ENCODE peak calls at places on chromosomes 2 and 18, in nine cellular contexts. K is transverse colon, L is H1, W is body of pancreas, H is dorsolateral prefrontal cortex, X is A673, S is lower lobe of right lung, E is tibial nerve, G is Peyer's patch. A is an unnamed sample.

GRCh38 chr18:2316686-2317308 is 254.5 kb downstream of the METTL4 start:
- DNase-seq in L (no peak), H (no peak), G (no peak), E (no peak), W (peak), X (no peak), S (no peak), K (no peak), A (no peak)

GRCh38 chr18:40529478-40529877 is 1425.6 kb upstream of the PIK3C3 start:
- DNase-seq in H (no peak), X (peak), E (no peak), L (no peak), K (no peak), S (no peak), W (no peak), G (no peak), A (no peak)

GRCh38 chr2:98869272-98869641 is 66.8 kb downstream of the CRACDL start:
- DNase-seq in G (peak), E (no peak), H (no peak), X (no peak), S (peak), K (peak), W (peak), L (no peak), A (peak)

GRCh38 chr2:167579826-167580225 is 667.6 kb downstream of the STK39 start:
- DNase-seq in W (no peak), G (no peak), E (no peak), L (no peak), S (no peak), K (no peak), H (no peak), X (no peak), A (no peak)

GRCh38 chr2:105087273-105087672 is 49.4 kb downstream of the MRPS9 start:
- DNase-seq in K (no peak), S (no peak), E (no peak), H (no peak), G (no peak), X (peak), W (no peak), L (no peak), A (no peak)

GRCh38 chr2:129193961-129194360 is 785.5 kb upstream of the RAB6C start:
- DNase-seq in E (no peak), K (no peak), X (peak), H (no peak), G (no peak), W (no peak), L (no peak), S (no peak), A (no peak)

GRCh38 chr2:238238766-238239551 is 879 bp downstream of the HES6 start:
- DNase-seq in K (peak), S (peak), X (peak), E (no peak), L (no peak), W (peak), G (peak), H (peak), A (peak)

GRCh38 chr2:8059794-8060193 is 622.1 kb upstream of the ID2 start:
- DNase-seq in K (no peak), E (no peak), L (no peak), H (no peak), S (no peak), G (no peak), X (no peak), W (no peak), A (no peak)

GRCh38 chr2:51084750-51085149 is 52.8 kb upstream of the NRXN1 start:
- DNase-seq in S (no peak), K (no peak), X (no peak), H (no peak), G (no peak), L (peak), E (no peak), W (no peak), A (no peak)

GRCh38 chr2:237492137-237492890 is 5.3 kb downstream of the MLPH start:
- DNase-seq in S (no peak), X (no peak), E (no peak), W (no peak), H (no peak), G (no peak), L (no peak), K (no peak), A (no peak)

GRCh38 chr2:55153564-55154315 is 78.4 kb downstream of the CLHC1 start:
- DNase-seq in L (no peak), W (no peak), X (no peak), G (no peak), H (no peak), S (no peak), K (no peak), E (no peak), A (no peak)

GRCh38 chr2:107062599-107063196 is 176.7 kb upstream of the ST6GAL2 start:
- DNase-seq in G (no peak), L (no peak), X (no peak), K (no peak), H (no peak), E (no peak), W (no peak), S (no peak), A (no peak)

GRCh38 chr2:68156419-68156818 is 1.3 kb upstream of the PNO1 start:
- DNase-seq in S (no peak), G (no peak), X (no peak), W (no peak), E (no peak), L (no peak), H (no peak), K (no peak), A (no peak)

GRCh38 chr18:26383454-26384270 is 157.4 kb downstream of the TAF4B start:
- DNase-seq in W (no peak), L (no peak), H (no peak), S (no peak), X (peak), K (no peak), E (no peak), G (no peak), A (no peak)

GRCh38 chr2:27133195-27133875 is 1.1 kb downstream of the PREB start:
- DNase-seq in G (no peak), S (no peak), L (no peak), K (no peak), W (peak), E (no peak), H (no peak), X (no peak), A (no peak)

GRCh38 chr2:225334524-225334923 is 65.0 kb upstream of the NYAP2 start:
- DNase-seq in S (no peak), K (no peak), G (no peak), H (no peak), W (no peak), E (no peak), X (no peak), L (no peak), A (no peak)

GRCh38 chr2:108354171-108354570 is 23.6 kb upstream of the SULT1C4 start:
- DNase-seq in X (no peak), E (no peak), G (no peak), S (no peak), W (no peak), K (no peak), L (no peak), H (no peak), A (no peak)

DNA sequence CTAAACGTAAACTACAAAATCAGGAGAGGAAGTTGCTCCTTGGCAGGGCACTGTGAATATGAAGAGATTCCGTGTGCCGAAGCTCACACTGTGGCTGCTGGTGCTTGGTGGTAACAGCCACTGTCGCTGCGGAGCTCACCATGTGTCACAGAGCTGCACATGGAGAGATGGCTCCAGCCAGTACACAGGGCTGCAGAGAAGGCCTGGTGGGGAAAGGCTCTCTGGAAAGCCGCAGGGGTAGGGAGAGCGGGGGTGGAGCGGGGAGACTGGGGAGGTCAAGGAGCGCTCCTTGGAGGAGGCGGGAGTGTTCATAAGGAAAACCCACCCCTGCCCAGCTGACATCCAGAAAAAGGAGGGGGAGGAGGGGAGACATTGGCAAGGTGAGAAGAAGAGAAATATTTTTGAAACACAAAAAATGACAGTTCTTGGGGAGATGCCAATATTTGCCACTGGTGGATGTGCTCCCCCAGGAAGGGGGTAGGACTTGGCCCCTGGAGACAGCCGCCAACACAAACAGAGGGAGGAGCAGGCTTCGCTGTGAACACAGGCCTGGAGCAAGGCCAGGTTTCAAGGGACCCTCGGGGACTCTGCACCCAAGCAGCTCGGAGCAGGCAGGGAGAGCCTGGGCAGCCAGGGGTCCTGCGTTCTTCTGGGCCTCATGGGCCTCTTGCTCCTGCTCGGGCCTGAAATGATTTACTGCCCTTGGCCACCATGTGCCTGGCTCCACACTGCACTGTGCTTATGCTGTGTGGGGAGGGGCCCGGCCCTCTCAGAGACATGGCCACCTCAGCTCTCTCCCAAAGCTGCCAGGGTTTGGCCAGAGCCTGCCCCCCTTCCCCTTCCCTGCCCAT is 102.6 kb upstream of the GLI2 start:
- DNase-seq in K (no peak), S (no peak), E (no peak), H (no peak), W (peak), G (no peak), L (no peak), X (no peak), A (no peak)
- H3K4me3 ChIP-seq in K (no peak), S (no peak), E (no peak), H (no peak), W (no peak), G (no peak), L (no peak), X (no peak), A (no peak)

DNA sequence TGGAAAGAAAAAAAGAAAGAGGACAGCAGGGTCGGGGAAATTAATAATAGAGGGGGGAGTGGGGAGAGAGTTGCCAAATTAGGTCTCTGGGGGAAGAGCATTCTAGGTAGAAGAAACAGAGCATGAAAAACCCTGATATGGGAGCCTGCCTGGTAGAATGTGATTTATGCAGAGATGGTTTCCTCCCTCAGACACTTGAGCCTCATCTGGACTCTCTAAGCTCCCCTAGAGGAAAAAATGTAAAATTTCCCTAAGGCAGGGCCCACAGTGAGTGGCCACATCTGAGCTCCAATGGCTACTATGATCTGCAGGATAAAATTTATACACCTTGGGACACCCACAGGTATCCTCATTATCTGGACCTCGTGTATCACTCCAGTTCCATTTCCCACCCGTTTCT is 20.6 kb upstream of the EPAS1 start:
- DNase-seq in X (peak), K (no peak), W (no peak), S (no peak), L (no peak), H (no peak), G (no peak), E (no peak), A (no peak)
- TF ChIP-seq CTCF in X (peak), K (no peak), W (no peak), S (peak), L (no peak), H (no peak), G (no peak), E (no peak), A (no peak)

GRCh38 chr2:101400048-101400447 is 12.7 kb upstream of the CREG2 start:
- DNase-seq in G (no peak), S (no peak), L (no peak), X (no peak), H (no peak), E (no peak), W (no peak), K (no peak), A (no peak)
- H3K27ac ChIP-seq in G (no peak), S (no peak), L (no peak), X (no peak), H (no peak), E (no peak), W (no peak), K (no peak), A (no peak)

DNA sequence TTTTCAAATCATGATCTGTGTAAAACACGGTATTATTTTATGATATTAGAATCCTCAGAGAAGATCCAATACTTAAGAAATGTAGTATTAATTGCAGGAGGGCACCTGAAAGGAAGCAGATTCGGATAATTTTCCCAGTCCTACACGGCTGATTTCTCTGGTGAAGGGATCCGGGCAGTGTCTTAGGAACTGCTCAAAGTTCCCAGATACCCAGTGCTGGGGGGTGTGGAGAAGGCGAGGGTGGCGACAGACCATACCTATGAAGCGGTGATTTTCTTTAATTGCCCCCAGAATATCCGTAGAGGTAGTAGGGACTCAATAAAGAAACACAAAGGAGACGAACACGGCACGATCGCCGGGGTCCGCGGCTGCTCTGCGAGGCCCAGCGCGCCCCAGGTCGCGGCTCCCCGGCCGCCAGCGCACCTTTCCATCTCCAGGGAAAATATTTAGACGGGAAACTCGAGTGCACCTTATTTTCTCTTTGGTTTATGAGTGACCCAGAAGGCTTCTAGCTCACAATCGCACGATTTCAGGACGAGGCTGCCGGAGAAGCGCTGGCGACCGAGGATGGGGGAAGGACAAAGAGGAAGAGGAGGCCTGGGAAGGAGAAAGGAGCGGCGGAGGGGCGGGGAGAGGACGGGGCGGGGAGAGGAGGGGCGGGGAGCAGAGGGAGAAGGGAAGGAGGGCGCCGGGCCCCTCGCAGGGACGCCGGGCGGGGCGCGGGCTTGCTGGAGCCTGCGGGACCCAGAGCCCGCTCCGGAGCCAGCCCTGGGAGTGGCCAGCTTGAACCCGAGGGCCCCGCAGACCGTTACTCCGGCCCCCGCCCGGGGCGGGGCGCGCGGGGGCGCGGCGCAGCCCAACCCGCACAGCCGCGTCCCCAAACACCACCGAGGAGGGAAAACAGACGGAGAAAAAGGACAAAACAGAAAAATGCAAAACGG is 1.2 kb upstream of the SOX11 start:
- DNase-seq in H (no peak), K (no peak), L (no peak), G (no peak), E (no peak), X (peak), S (no peak), W (no peak), A (peak)
- H3K4me3 ChIP-seq in H (peak), K (peak), L (peak), G (no peak), E (no peak), X (peak), S (peak), W (no peak), A (peak)

GRCh38 chr18:34258176-34258575 is 33.5 kb upstream of the NOL4 start:
- DNase-seq in E (no peak), H (no peak), X (no peak), L (no peak), K (no peak), S (no peak), W (no peak), G (no peak), A (no peak)

GRCh38 chr18:34261865-34262780 is 37.4 kb upstream of the NOL4 start:
- DNase-seq in H (no peak), E (no peak), X (no peak), G (no peak), K (no peak), S (no peak), W (no peak), L (no peak), A (no peak)
- TF ChIP-seq CTCF in H (no peak), E (no peak), X (no peak), G (no peak), K (no peak), S (no peak), W (no peak), L (no peak), A (no peak)